ENCODE peak calls at places on chromosomes 4 and X, in four cellular contexts. Q is activated CD8-positive, alpha-beta memory T cell treated with anti-CD3 and anti-CD28 coated beads, Interleukin-2, amount 50 U/mL, for 48 hours; N is GM12891; B is central memory CD4-positive, alpha-beta T cell. W is an unnamed sample.

GRCh38 chr4:156889616-156890594 is 81.7 kb downstream of the PDGFC start:
- DNase-seq in B (no peak), Q (no peak), N (no peak), W (peak; percentile 96)

GRCh38 chrX:531611-531936 is 99.0 kb upstream of the SHOX start:
- DNase-seq in N (no peak), B (no peak), Q (no peak), W (no peak)

GRCh38 chrX:47578692-47579091 is 3.5 kb upstream of the TIMP1 start:
- DNase-seq in Q (no peak), N (no peak), B (no peak), W (no peak)

GRCh38 chr4:43264730-43265129 is 372.2 kb downstream of the GRXCR1 start:
- DNase-seq in B (no peak), N (no peak), Q (no peak), W (no peak)

GRCh38 chr4:6894528-6895498 is 14.8 kb upstream of the TBC1D14 start:
- DNase-seq in B (no peak), N (no peak), Q (peak; percentile 46), W (no peak)

GRCh38 chr4:42453612-42454011 is 56.3 kb downstream of the SHISA3 start:
- DNase-seq in N (no peak), Q (no peak), B (no peak), W (no peak)

GRCh38 chr4:155094421-155094820 is 114.0 kb upstream of the NPY2R start:
- DNase-seq in Q (no peak), N (no peak), B (no peak), W (no peak)

GRCh38 chr4:176587920-176588319 is 204.8 kb downstream of the VEGFC start:
- DNase-seq in B (no peak), Q (no peak), N (no peak), W (no peak)

GRCh38 chr4:54683616-54684346 is 26.0 kb downstream of the KIT start:
- DNase-seq in B (peak; percentile 48), N (no peak), Q (no peak), W (no peak)